ENCODE peak calls at places on chromosomes 12 and 14, in four cellular contexts. S, U, N and G are unnamed samples.

GRCh38 chr12:109671482-109671881 is 42.1 kb upstream of the FAM222A start:
- DNase-seq in S (no peak), U (no peak), N (no peak), G (no peak)

GRCh38 chr12:106342397-106343212 is 14.9 kb upstream of the POLR3B start:
- DNase-seq in S (peak), U (peak), N (peak), G (no peak)

GRCh38 chr14:77892381-77892871 is 92.5 kb downstream of the ADCK1 start:
- DNase-seq in S (no peak), U (no peak), N (peak), G (no peak)

GRCh38 chr12:4824415-4824814 is 85.3 kb upstream of the KCNA1 start:
- DNase-seq in S (peak), U (no peak), N (no peak), G (no peak)

GRCh38 chr14:72892103-72892878 is 1.6 kb downstream of the DPF3 start:
- DNase-seq in S (no peak), U (peak), N (no peak), G (no peak)

GRCh38 chr12:39692258-39692853 is 72.8 kb upstream of the ABCD2 start:
- DNase-seq in S (no peak), U (no peak), N (no peak), G (no peak)

GRCh38 chr12:106934277-106934676 is 21.4 kb upstream of the TMEM263 start:
- DNase-seq in S (no peak), U (no peak), N (no peak), G (no peak)

GRCh38 chr12:80161612-80162011 is 62.3 kb downstream of the OTOGL start:
- DNase-seq in S (no peak), U (no peak), N (no peak), G (no peak)

GRCh38 chr14:99808515-99808914 is 15.3 kb downstream of the EML1 start:
- DNase-seq in S (no peak), U (no peak), N (no peak), G (no peak)

DNA sequence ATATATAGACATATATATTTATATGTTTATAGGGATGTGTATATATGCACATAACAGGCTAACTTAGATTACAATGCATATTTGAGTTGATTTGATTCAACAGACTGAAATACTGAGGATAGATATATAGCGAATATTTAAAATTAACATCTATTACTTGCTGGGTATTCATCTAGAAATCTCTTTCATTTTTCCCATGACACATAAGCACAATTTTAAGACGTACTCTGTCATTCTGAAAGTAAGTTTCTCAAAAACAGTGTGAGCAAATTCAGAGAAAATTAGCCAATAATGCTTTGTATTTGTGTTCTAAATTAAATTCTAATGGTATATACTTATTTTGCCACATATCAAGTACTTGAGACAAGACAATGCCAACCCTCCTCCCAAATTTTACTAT is 907.5 kb upstream of the MDGA2 start:
- DNase-seq in S (no peak), U (no peak), N (no peak), G (no peak)
- H3K27ac ChIP-seq in S (no peak), U (no peak), N (no peak), G (no peak)

DNA sequence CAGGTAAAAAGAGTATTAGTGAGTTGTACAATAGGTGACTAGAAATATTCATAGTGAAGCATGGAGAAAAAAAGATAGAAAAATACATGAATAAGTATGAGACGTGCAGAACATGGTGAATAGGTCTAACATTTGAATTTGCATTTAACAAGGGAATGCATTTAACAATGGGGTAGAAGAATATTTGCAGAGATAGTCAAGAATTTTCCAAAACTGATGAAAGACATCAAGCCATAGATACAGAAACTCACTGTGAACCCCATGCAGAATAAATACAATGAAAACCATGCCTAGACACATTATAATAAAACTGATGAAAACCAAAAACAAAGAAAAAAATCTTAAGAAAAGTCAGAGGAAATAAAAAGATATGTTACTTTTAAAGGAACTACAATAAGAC is 184.8 kb downstream of the KTN1 start:
- DNase-seq in S (no peak), U (no peak), N (no peak), G (no peak)
- TF ChIP-seq CTCF in S (no peak), U (no peak), N (no peak), G (no peak)

GRCh38 chr14:50725761-50726160 is 57.7 kb upstream of the SAV1 start:
- DNase-seq in S (no peak), U (no peak), N (no peak), G (no peak)

GRCh38 chr14:50726372-50727107 is 58.4 kb upstream of the SAV1 start:
- DNase-seq in S (no peak), U (no peak), N (no peak), G (no peak)
- H3K27ac ChIP-seq in S (no peak), U (no peak), N (no peak), G (no peak)

GRCh38 chr12:50111693-50112455 is at the start of gene COX14:
- DNase-seq in S (peak), U (peak), N (peak), G (peak)
- TF ChIP-seq CTCF in S (peak), U (peak), N (peak), G (peak)

DNA sequence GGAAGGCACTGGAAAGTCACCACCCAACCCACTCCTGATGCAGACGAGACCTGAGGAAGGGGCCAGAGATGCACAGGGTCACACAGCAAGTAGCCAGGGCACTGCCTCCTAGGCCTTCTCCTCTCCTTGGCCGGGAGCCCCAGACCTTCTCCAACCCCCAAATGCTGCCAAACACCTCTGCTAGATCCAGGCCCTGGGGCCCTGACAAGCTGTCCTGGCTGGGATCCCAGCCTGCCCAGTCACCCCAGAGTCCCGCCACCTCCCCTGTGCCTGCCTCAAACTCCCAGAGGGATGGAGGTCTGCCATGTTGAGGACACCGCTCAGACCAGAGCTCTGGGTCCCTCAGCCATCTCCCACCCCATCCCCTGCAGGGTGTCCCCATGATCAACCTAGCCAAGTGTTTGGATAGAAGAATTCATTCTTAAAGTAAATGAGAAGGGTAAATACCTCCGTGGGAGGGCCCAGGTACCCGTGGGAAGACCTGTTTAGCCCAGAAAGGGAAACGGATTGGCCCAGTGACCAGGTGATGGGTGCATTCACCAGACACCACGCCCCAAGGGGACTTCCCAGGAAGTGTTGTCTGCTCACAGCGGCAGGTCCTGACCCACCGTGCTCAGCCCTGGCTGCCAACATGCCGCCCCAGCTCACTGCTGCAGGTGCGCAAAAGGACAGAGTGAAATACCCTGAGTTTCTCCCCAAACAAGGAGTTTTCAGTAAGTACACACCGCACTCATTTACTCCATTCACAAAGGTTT is 4.6 kb upstream of the DIO3 start:
- DNase-seq in S (no peak), U (no peak), N (no peak), G (no peak)
- H3K27ac ChIP-seq in S (peak), U (no peak), N (no peak), G (no peak)